ENCODE peak calls at places on chromosomes 6 and 20, in five cellular contexts. One of them, this sample, is unnamed.

GRCh38 chr20:36728986-36729385 is 16.9 kb downstream of the NDRG3 start:
- DNase-seq in left cardiac atrium: no peak
- DNase-seq in A172: peak
- DNase-seq in neuronal stem cell: no peak
- DNase-seq in HEK293T: no peak
- DNase-seq in this sample: no peak

GRCh38 chr6:121515615-121516265 is 80.3 kb downstream of the GJA1 start:
- DNase-seq in A172: peak
- DNase-seq in HEK293T: no peak
- DNase-seq in neuronal stem cell: no peak
- DNase-seq in left cardiac atrium: no peak
- DNase-seq in this sample: no peak

GRCh38 chr6:133242761-133243590 is 1.8 kb downstream of the EYA4 start:
- DNase-seq in neuronal stem cell: peak
- DNase-seq in HEK293T: peak
- DNase-seq in left cardiac atrium: no peak
- DNase-seq in A172: no peak
- DNase-seq in this sample: peak

GRCh38 chr6:133621751-133622150 is 267.2 kb upstream of the TCF21 start:
- DNase-seq in HEK293T: no peak
- DNase-seq in A172: no peak
- DNase-seq in neuronal stem cell: no peak
- DNase-seq in left cardiac atrium: no peak
- DNase-seq in this sample: no peak

GRCh38 chr20:64131406-64131805 is 24.0 kb upstream of the NPBWR2 start:
- DNase-seq in neuronal stem cell: no peak
- DNase-seq in A172: no peak
- DNase-seq in left cardiac atrium: peak
- DNase-seq in HEK293T: no peak
- DNase-seq in this sample: no peak

GRCh38 chr6:68094070-68094469 is 541.0 kb upstream of the ADGRB3 start:
- DNase-seq in A172: no peak
- DNase-seq in left cardiac atrium: no peak
- DNase-seq in HEK293T: no peak
- DNase-seq in neuronal stem cell: no peak
- DNase-seq in this sample: no peak

GRCh38 chr6:13331516-13332348 is 3.4 kb upstream of the TBC1D7 start:
- DNase-seq in left cardiac atrium: no peak
- DNase-seq in HEK293T: no peak
- DNase-seq in neuronal stem cell: no peak
- DNase-seq in A172: peak
- DNase-seq in this sample: peak

GRCh38 chr6:146028250-146028789 is 542 bp upstream of the GRM1 start:
- DNase-seq in neuronal stem cell: peak
- DNase-seq in A172: peak
- DNase-seq in left cardiac atrium: peak
- DNase-seq in HEK293T: peak
- DNase-seq in this sample: peak

GRCh38 chr20:50304883-50305635 is 114.4 kb downstream of the CEBPB start:
- DNase-seq in HEK293T: no peak
- DNase-seq in neuronal stem cell: no peak
- DNase-seq in A172: no peak
- DNase-seq in left cardiac atrium: peak
- DNase-seq in this sample: no peak

GRCh38 chr20:24303393-24303792 is 166.0 kb upstream of the SYNDIG1 start:
- DNase-seq in neuronal stem cell: no peak
- DNase-seq in left cardiac atrium: peak
- DNase-seq in HEK293T: no peak
- DNase-seq in A172: peak
- DNase-seq in this sample: no peak

GRCh38 chr6:67933278-67933677 is 701.8 kb upstream of the ADGRB3 start:
- DNase-seq in left cardiac atrium: no peak
- DNase-seq in HEK293T: peak
- DNase-seq in neuronal stem cell: no peak
- DNase-seq in A172: no peak
- DNase-seq in this sample: no peak

GRCh38 chr20:60258255-60258863 is 300.1 kb downstream of the CDH26 start:
- DNase-seq in neuronal stem cell: no peak
- DNase-seq in HEK293T: no peak
- DNase-seq in left cardiac atrium: no peak
- DNase-seq in A172: no peak
- DNase-seq in this sample: no peak

GRCh38 chr20:63911171-63911570 is 16.2 kb downstream of the DNAJC5 start:
- DNase-seq in A172: peak
- DNase-seq in left cardiac atrium: no peak
- DNase-seq in neuronal stem cell: no peak
- DNase-seq in HEK293T: no peak
- DNase-seq in this sample: no peak

GRCh38 chr6:21079468-21080048 is 514.0 kb upstream of the SOX4 start:
- DNase-seq in HEK293T: no peak
- DNase-seq in neuronal stem cell: no peak
- DNase-seq in left cardiac atrium: no peak
- DNase-seq in A172: no peak
- DNase-seq in this sample: no peak

GRCh38 chr6:152723398-152723797 is 25.7 kb downstream of the MYCT1 start:
- DNase-seq in neuronal stem cell: no peak
- DNase-seq in left cardiac atrium: no peak
- DNase-seq in A172: peak
- DNase-seq in HEK293T: no peak
- DNase-seq in this sample: no peak

GRCh38 chr20:4234128-4234527 is 218.8 kb upstream of the RNF24 start:
- DNase-seq in A172: peak
- DNase-seq in left cardiac atrium: no peak
- DNase-seq in HEK293T: no peak
- DNase-seq in neuronal stem cell: no peak
- DNase-seq in this sample: no peak

GRCh38 chr6:41584668-41585205 is 38.6 kb downstream of the FOXP4 start:
- DNase-seq in left cardiac atrium: no peak
- DNase-seq in neuronal stem cell: no peak
- DNase-seq in HEK293T: no peak
- DNase-seq in A172: no peak
- DNase-seq in this sample: no peak

GRCh38 chr6:85354761-85355618 is 94.9 kb upstream of the NT5E start:
- DNase-seq in HEK293T: peak
- DNase-seq in neuronal stem cell: peak
- DNase-seq in A172: peak
- DNase-seq in left cardiac atrium: peak
- DNase-seq in this sample: peak

GRCh38 chr20:53748821-53749402 is 155.3 kb upstream of the ZNF217 start:
- DNase-seq in left cardiac atrium: no peak
- DNase-seq in HEK293T: no peak
- DNase-seq in neuronal stem cell: no peak
- DNase-seq in A172: peak
- DNase-seq in this sample: no peak

GRCh38 chr20:40938020-40938419 is 90.6 kb upstream of the TOP1 start:
- DNase-seq in left cardiac atrium: no peak
- DNase-seq in neuronal stem cell: no peak
- DNase-seq in HEK293T: peak
- DNase-seq in A172: no peak
- DNase-seq in this sample: no peak

GRCh38 chr6:20708367-20709124 is 174.3 kb downstream of the CDKAL1 start:
- DNase-seq in left cardiac atrium: no peak
- DNase-seq in A172: no peak
- DNase-seq in neuronal stem cell: no peak
- DNase-seq in HEK293T: no peak
- DNase-seq in this sample: no peak

GRCh38 chr20:10398834-10399369 is 35.1 kb downstream of the MKKS start:
- DNase-seq in neuronal stem cell: no peak
- DNase-seq in left cardiac atrium: no peak
- DNase-seq in A172: no peak
- DNase-seq in HEK293T: no peak
- DNase-seq in this sample: no peak

GRCh38 chr6:169774347-169774746 is 22.9 kb downstream of the ERMARD start:
- DNase-seq in left cardiac atrium: no peak
- DNase-seq in HEK293T: no peak
- DNase-seq in neuronal stem cell: no peak
- DNase-seq in A172: no peak
- DNase-seq in this sample: no peak

GRCh38 chr20:31674895-31675827 is 37.4 kb downstream of the COX4I2 start:
- DNase-seq in HEK293T: no peak
- DNase-seq in neuronal stem cell: no peak
- DNase-seq in A172: peak
- DNase-seq in left cardiac atrium: peak
- DNase-seq in this sample: no peak

This sample was measured in retina.